ENCODE peak calls at places on chromosomes 13 and 19, in five cellular contexts. T is iPS-NIHi11, I is occipital lobe, L is GM04503, H is EH. R is an unnamed sample.

GRCh38 chr13:41603917-41604316 is 146.6 kb downstream of the RGCC start:
- DNase-seq in T (peak), I (no peak), L (no peak), H (peak), R (no peak)

GRCh38 chr13:43026262-43026661 is 2.9 kb downstream of the DNAJC15 start:
- DNase-seq in T (no peak), I (no peak), L (no peak), H (no peak), R (no peak)

GRCh38 chr13:66586489-66586888 is 643.6 kb downstream of the PCDH9 start:
- DNase-seq in T (no peak), I (no peak), L (no peak), H (no peak), R (no peak)

GRCh38 chr13:70183041-70183440 is 74.8 kb upstream of the KLHL1 start:
- DNase-seq in T (no peak), I (no peak), L (no peak), H (no peak), R (no peak)

GRCh38 chr13:30486230-30487074 is 20.7 kb upstream of the HMGB1 start:
- DNase-seq in T (peak), I (no peak), L (no peak), H (peak), R (no peak)

GRCh38 chr13:31880849-31881494 is 141.6 kb downstream of the RXFP2 start:
- DNase-seq in T (no peak), I (no peak), L (no peak), H (peak), R (no peak)

GRCh38 chr13:30477346-30478235 is 11.9 kb upstream of the HMGB1 start:
- DNase-seq in T (no peak), I (no peak), L (no peak), H (no peak), R (peak)

GRCh38 chr19:48490980-48491792 is 20.4 kb downstream of the LMTK3 start:
- DNase-seq in T (peak), I (no peak), L (no peak), H (no peak), R (no peak)

GRCh38 chr13:50651916-50652315 is 191.6 kb downstream of the DLEU7 start:
- DNase-seq in T (no peak), I (no peak), L (no peak), H (no peak), R (no peak)

GRCh38 chr19:31173991-31174390 is 175.2 kb downstream of the TSHZ3 start:
- DNase-seq in T (no peak), I (no peak), L (no peak), H (no peak), R (no peak)

GRCh38 chr13:103078145-103078544 is 11.9 kb upstream of the SLC10A2 start:
- DNase-seq in T (no peak), I (no peak), L (no peak), H (no peak), R (no peak)

GRCh38 chr13:38002596-38002995 is 133.0 kb upstream of the TRPC4 start:
- DNase-seq in T (no peak), I (no peak), L (no peak), H (no peak), R (no peak)

GRCh38 chr13:22451345-22451744 is 729.4 kb upstream of the SGCG start:
- DNase-seq in T (peak), I (no peak), L (no peak), H (no peak), R (no peak)

GRCh38 chr13:25171517-25172302 is at the start of gene AMER2:
- DNase-seq in T (peak), I (peak), L (no peak), H (peak), R (no peak)

GRCh38 chr19:50723735-50724521 is 764 bp downstream of the CLEC11A start:
- DNase-seq in T (no peak), I (no peak), L (no peak), H (peak), R (no peak)

GRCh38 chr19:57075801-57076492 is 43.8 kb upstream of the USP29 start:
- DNase-seq in T (no peak), I (peak), L (no peak), H (no peak), R (no peak)

GRCh38 chr13:49046534-49046933 is 70.8 kb downstream of the FNDC3A start:
- DNase-seq in T (no peak), I (no peak), L (no peak), H (peak), R (no peak)

GRCh38 chr13:80945328-80945727 is 604.4 kb upstream of the SPRY2 start:
- DNase-seq in T (peak), I (no peak), L (no peak), H (no peak), R (no peak)

GRCh38 chr19:1611353-1611752 is 6.1 kb upstream of the UQCR11 start:
- DNase-seq in T (no peak), I (no peak), L (no peak), H (no peak), R (no peak)

GRCh38 chr19:18648971-18649310 is 12.1 kb downstream of the KLHL26 start:
- DNase-seq in T (no peak), I (no peak), L (no peak), H (peak), R (no peak)

GRCh38 chr13:27211771-27212364 is 39.5 kb upstream of the RPL21 start:
- DNase-seq in T (no peak), I (no peak), L (peak), H (peak), R (no peak)

GRCh38 chr13:24145231-24145630 is 15.3 kb upstream of the SPATA13 start:
- DNase-seq in T (no peak), I (no peak), L (no peak), H (peak), R (no peak)

GRCh38 chr19:30419581-30420180 is 47.5 kb downstream of the ZNF536 start:
- DNase-seq in T (no peak), I (peak), L (no peak), H (no peak), R (no peak)

GRCh38 chr13:21238267-21238666 is 61.8 kb downstream of the MRPL57 start:
- DNase-seq in T (no peak), I (no peak), L (no peak), H (no peak), R (no peak)

GRCh38 chr19:1133471-1133929 is 29.7 kb downstream of the GPX4 start:
- DNase-seq in T (peak), I (no peak), L (no peak), H (peak), R (peak)

GRCh38 chr13:49603318-49603717 is 18.0 kb upstream of the RCBTB1 start:
- DNase-seq in T (no peak), I (no peak), L (no peak), H (no peak), R (no peak)

GRCh38 chr19:50205681-50206138 is 2.3 kb downstream of the MYH14 start:
- DNase-seq in T (peak), I (no peak), L (no peak), H (no peak), R (no peak)

R was measured in GF-D8.